ENCODE peak calls at places on chromosomes 3 and 15, in seven cellular contexts. One of them, this sample, is unnamed.

GRCh38 chr3:23106641-23107040 is 96.5 kb upstream of the UBE2E2 start:
- DNase-seq in testis: no peak
- DNase-seq in astrocyte of the spinal cord: no peak
- DNase-seq in epithelial cell of esophagus: no peak
- DNase-seq in HL-60: no peak
- DNase-seq in BE2C: no peak
- DNase-seq in ovary: no peak
- DNase-seq in this sample: no peak

GRCh38 chr15:50083424-50084025 is 35.5 kb downstream of the ATP8B4 start:
- DNase-seq in epithelial cell of esophagus: no peak
- DNase-seq in testis: no peak
- DNase-seq in astrocyte of the spinal cord: no peak
- DNase-seq in HL-60: no peak
- DNase-seq in BE2C: no peak
- DNase-seq in ovary: no peak
- DNase-seq in this sample: no peak

GRCh38 chr3:79521221-79521848 is 246.5 kb downstream of the ROBO1 start:
- DNase-seq in testis: no peak
- DNase-seq in HL-60: peak; percentile 3
- DNase-seq in BE2C: peak; percentile 21
- DNase-seq in ovary: no peak
- DNase-seq in epithelial cell of esophagus: peak; percentile 52
- DNase-seq in astrocyte of the spinal cord: peak; percentile 59
- DNase-seq in this sample: peak; percentile 52

GRCh38 chr3:138051946-138052802 is 42.2 kb downstream of the CLDN18 start:
- DNase-seq in epithelial cell of esophagus: peak; percentile 62
- DNase-seq in astrocyte of the spinal cord: peak; percentile 58
- DNase-seq in ovary: no peak
- DNase-seq in HL-60: no peak
- DNase-seq in BE2C: peak; percentile 52
- DNase-seq in testis: peak; percentile 61
- DNase-seq in this sample: peak; percentile 68

GRCh38 chr3:144028798-144029411 is 57.3 kb downstream of the DIPK2A start:
- DNase-seq in BE2C: no peak
- DNase-seq in epithelial cell of esophagus: no peak
- DNase-seq in ovary: no peak
- DNase-seq in astrocyte of the spinal cord: no peak
- DNase-seq in testis: no peak
- DNase-seq in HL-60: no peak
- DNase-seq in this sample: no peak

GRCh38 chr15:97235285-97235985 is 725.1 kb upstream of the ARRDC4 start:
- DNase-seq in epithelial cell of esophagus: peak; percentile 58
- DNase-seq in ovary: peak; percentile 37
- DNase-seq in BE2C: peak; percentile 48
- DNase-seq in HL-60: peak; percentile 13
- DNase-seq in astrocyte of the spinal cord: peak; percentile 61
- DNase-seq in testis: peak; percentile 71
- DNase-seq in this sample: peak; percentile 40

GRCh38 chr3:180184806-180185205 is 148.1 kb upstream of the PEX5L start:
- DNase-seq in epithelial cell of esophagus: peak; percentile 41
- DNase-seq in astrocyte of the spinal cord: peak; percentile 6
- DNase-seq in ovary: no peak
- DNase-seq in testis: no peak
- DNase-seq in HL-60: peak; percentile 67
- DNase-seq in BE2C: no peak
- DNase-seq in this sample: peak; percentile 9

GRCh38 chr15:85592148-85592547 is 202.6 kb downstream of the KLHL25 start:
- DNase-seq in HL-60: no peak
- DNase-seq in epithelial cell of esophagus: peak; percentile 86
- DNase-seq in astrocyte of the spinal cord: peak; percentile 86
- DNase-seq in testis: no peak
- DNase-seq in ovary: no peak
- DNase-seq in BE2C: peak; percentile 13
- DNase-seq in this sample: peak; percentile 90

GRCh38 chr3:119571230-119571629 is 8.1 kb upstream of the ADPRH start:
- DNase-seq in ovary: no peak
- DNase-seq in BE2C: no peak
- DNase-seq in testis: no peak
- DNase-seq in astrocyte of the spinal cord: no peak
- DNase-seq in HL-60: no peak
- DNase-seq in epithelial cell of esophagus: no peak
- DNase-seq in this sample: no peak

GRCh38 chr15:36678308-36678707 is 98.9 kb downstream of the CDIN1 start:
- DNase-seq in HL-60: no peak
- DNase-seq in testis: no peak
- DNase-seq in ovary: no peak
- DNase-seq in astrocyte of the spinal cord: no peak
- DNase-seq in BE2C: no peak
- DNase-seq in epithelial cell of esophagus: no peak
- DNase-seq in this sample: no peak

GRCh38 chr3:110886514-110886913 is 185.1 kb upstream of the NECTIN3 start:
- DNase-seq in BE2C: no peak
- DNase-seq in ovary: no peak
- DNase-seq in astrocyte of the spinal cord: no peak
- DNase-seq in testis: no peak
- DNase-seq in epithelial cell of esophagus: no peak
- DNase-seq in HL-60: no peak
- DNase-seq in this sample: no peak

GRCh38 chr15:25693321-25694237 is 169.5 kb downstream of the ATP10A start:
- DNase-seq in astrocyte of the spinal cord: peak; percentile 26
- DNase-seq in BE2C: no peak
- DNase-seq in ovary: no peak
- DNase-seq in testis: peak; percentile 64
- DNase-seq in HL-60: no peak
- DNase-seq in epithelial cell of esophagus: no peak
- DNase-seq in this sample: peak; percentile 28

GRCh38 chr3:185283374-185283935 is 29.6 kb upstream of the EHHADH start:
- DNase-seq in ovary: no peak
- DNase-seq in epithelial cell of esophagus: peak; percentile 48
- DNase-seq in astrocyte of the spinal cord: peak; percentile 7
- DNase-seq in BE2C: no peak
- DNase-seq in testis: no peak
- DNase-seq in HL-60: no peak
- DNase-seq in this sample: peak; percentile 37

GRCh38 chr3:64467255-64467944 is 220.4 kb downstream of the ADAMTS9 start:
- DNase-seq in epithelial cell of esophagus: no peak
- DNase-seq in HL-60: no peak
- DNase-seq in astrocyte of the spinal cord: no peak
- DNase-seq in BE2C: no peak
- DNase-seq in testis: no peak
- DNase-seq in ovary: no peak
- DNase-seq in this sample: no peak

DNA sequence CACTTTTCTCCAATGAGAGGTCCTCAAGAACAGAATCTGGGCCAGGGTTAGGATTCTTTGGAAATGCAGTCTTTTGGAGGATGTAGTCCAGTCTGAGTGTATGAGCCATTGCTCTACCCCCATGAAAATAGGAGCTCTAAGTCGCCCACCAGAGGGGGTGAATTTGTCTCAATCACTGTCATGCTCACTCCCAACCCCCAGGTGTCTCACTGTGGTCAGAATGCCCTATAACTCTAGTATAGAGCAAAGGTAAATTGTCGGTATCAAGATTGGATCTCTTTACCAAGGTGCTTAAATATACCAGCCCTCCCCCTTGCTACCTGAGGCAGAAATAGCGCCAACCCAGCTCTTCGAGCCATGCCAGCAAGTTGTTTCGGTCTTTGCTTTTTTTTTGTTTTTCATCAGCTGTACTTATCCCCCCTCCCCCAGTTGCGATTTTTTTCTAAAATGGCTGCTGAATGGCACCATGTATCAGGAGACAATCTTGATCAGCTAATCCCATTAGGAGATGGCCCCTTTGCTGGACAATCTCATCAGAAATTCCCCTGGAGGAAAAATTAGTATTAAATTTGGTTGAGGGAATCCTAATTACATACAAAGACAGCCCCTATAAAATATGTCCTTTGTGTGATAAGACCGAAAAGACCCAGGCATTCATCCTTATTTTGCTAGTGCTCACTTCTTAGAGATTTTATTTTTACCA is 130.7 kb downstream of the EBLN2 start:
- DNase-seq in HL-60: no peak
- DNase-seq in ovary: no peak
- DNase-seq in testis: no peak
- DNase-seq in astrocyte of the spinal cord: no peak
- DNase-seq in BE2C: peak; percentile 75
- DNase-seq in epithelial cell of esophagus: peak; percentile 8
- DNase-seq in this sample: no peak
- TF ChIP-seq CTCF in HL-60: no peak
- TF ChIP-seq CTCF in ovary: no peak
- TF ChIP-seq CTCF in testis: no peak
- TF ChIP-seq CTCF in astrocyte of the spinal cord: no peak
- TF ChIP-seq CTCF in BE2C: peak; percentile 98
- TF ChIP-seq CTCF in epithelial cell of esophagus: peak; percentile 25
- TF ChIP-seq CTCF in this sample: peak; percentile 12

GRCh38 chr3:170054204-170054603 is 16.4 kb downstream of the GPR160 start:
- DNase-seq in astrocyte of the spinal cord: no peak
- DNase-seq in testis: no peak
- DNase-seq in BE2C: no peak
- DNase-seq in epithelial cell of esophagus: peak; percentile 11
- DNase-seq in ovary: no peak
- DNase-seq in HL-60: no peak
- DNase-seq in this sample: peak; percentile 14
- H3K4me3 ChIP-seq in astrocyte of the spinal cord: no peak overlapping the region
- H3K4me3 ChIP-seq in testis: no peak overlapping the region
- H3K4me3 ChIP-seq in BE2C: no peak overlapping the region
- H3K4me3 ChIP-seq in epithelial cell of esophagus: no peak overlapping the region
- H3K4me3 ChIP-seq in ovary: no peak overlapping the region
- H3K4me3 ChIP-seq in HL-60: no peak overlapping the region
- H3K4me3 ChIP-seq in this sample: no peak overlapping the region

GRCh38 chr3:142888484-142889262 is at the start of gene PCOLCE2:
- DNase-seq in HL-60: no peak
- DNase-seq in BE2C: peak; percentile 68
- DNase-seq in astrocyte of the spinal cord: peak; percentile 25
- DNase-seq in ovary: peak; percentile 14
- DNase-seq in epithelial cell of esophagus: peak; percentile 36
- DNase-seq in testis: peak; percentile 21
- DNase-seq in this sample: peak; percentile 28
- TF ChIP-seq CTCF in HL-60: no peak
- TF ChIP-seq CTCF in BE2C: no peak
- TF ChIP-seq CTCF in astrocyte of the spinal cord: no peak
- TF ChIP-seq CTCF in ovary: no peak
- TF ChIP-seq CTCF in epithelial cell of esophagus: no peak
- TF ChIP-seq CTCF in testis: no peak
- TF ChIP-seq CTCF in this sample: no peak

DNA sequence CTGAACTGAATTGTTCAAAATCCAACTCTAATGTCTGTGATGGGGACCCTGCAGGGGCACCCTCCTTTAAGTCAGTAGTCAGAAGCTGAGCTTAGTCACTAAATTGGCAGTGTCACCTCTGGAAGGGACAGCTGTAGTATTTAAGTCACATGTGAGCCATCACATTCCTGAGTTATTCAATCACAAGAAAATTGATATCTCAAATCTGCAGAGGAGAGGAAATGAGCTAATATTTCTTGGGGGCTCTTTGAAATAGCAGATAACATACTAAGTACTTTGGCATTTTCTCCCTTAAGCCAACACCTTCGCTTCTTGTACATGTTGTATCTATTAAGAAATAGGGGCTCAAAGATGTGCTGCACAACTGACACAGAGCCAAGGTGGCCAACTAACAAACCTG is 63.0 kb downstream of the ABHD5 start:
- DNase-seq in astrocyte of the spinal cord: peak; percentile 39
- DNase-seq in epithelial cell of esophagus: peak; percentile 68
- DNase-seq in BE2C: no peak
- DNase-seq in HL-60: no peak
- DNase-seq in testis: no peak
- DNase-seq in ovary: no peak
- DNase-seq in this sample: peak; percentile 75
- H3K4me3 ChIP-seq in astrocyte of the spinal cord: no peak overlapping the region
- H3K4me3 ChIP-seq in epithelial cell of esophagus: no peak overlapping the region
- H3K4me3 ChIP-seq in BE2C: no peak overlapping the region
- H3K4me3 ChIP-seq in HL-60: no peak overlapping the region
- H3K4me3 ChIP-seq in testis: no peak overlapping the region
- H3K4me3 ChIP-seq in ovary: no peak overlapping the region
- H3K4me3 ChIP-seq in this sample: no peak overlapping the region

DNA sequence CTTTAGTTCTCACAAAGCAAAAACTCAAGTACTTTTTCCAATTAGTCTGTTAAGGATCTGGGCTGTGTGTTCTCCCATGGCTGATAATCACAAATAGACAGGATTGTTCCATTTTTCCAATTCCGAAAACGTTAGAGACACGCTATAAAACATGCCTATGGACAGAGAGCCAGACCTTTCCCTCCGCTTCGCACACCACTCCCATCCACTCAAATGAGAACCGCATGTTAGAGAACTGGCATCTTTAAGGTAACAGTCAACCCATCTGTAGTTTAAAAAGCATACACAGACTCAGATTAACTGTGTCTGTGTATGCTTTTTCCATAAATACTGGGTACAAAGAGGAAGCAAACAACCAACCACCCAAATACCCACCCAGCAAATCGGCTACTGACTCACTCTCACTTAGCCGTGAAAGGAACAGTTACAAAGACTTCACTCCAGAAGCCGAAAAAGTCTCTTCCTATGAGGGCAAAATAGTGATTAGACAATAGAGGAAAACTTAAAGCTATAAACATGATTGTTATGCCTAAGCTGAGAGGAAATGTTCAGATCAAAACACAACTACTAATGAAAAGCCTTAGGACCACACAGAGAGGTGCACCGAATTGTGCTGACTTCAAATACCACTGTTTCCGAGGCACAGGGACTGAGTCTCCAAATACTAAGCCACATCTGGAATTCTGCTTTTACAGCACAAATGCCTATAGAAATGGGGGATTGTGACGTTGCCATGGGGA is 36.1 kb downstream of the IL17RD start:
- DNase-seq in ovary: no peak
- DNase-seq in BE2C: no peak
- DNase-seq in epithelial cell of esophagus: no peak
- DNase-seq in astrocyte of the spinal cord: peak; percentile 32
- DNase-seq in HL-60: no peak
- DNase-seq in testis: peak; percentile 13
- DNase-seq in this sample: peak; percentile 53
- TF ChIP-seq CTCF in ovary: no peak
- TF ChIP-seq CTCF in BE2C: no peak
- TF ChIP-seq CTCF in epithelial cell of esophagus: no peak
- TF ChIP-seq CTCF in astrocyte of the spinal cord: no peak
- TF ChIP-seq CTCF in HL-60: no peak
- TF ChIP-seq CTCF in testis: no peak
- TF ChIP-seq CTCF in this sample: no peak

DNA sequence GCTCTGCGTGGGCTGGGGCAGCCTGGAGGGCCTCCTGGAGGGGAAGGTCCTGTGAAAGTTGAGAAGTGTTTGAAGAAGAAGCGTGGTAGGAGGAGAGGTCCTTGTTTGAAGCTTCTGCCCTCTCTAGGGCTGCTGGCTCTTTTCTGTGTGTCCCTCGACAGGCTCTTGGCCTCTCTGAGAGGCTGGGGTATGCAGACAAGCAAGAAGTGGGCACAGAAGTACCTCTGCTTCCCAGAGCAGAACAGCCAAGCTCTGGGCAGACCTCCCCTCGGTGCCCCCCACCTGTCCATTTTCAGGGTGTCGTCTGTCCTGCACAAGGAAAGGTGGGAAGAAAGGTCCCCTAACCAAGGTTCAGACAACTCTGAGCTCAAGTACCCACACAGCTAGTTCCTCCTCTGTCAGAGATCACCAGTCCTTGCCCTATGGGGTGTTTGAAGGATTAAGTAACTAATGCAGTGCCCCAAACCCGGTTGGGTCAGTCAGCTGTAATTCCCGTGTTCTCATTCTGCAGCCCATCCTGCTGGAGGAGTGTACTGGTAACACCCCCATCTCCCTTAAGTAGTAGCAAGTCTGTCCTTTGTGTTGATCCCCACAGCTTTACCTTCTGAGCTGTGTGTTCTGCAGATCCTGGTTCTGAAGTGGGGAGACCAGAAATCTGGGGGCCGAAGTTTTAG is 6.3 kb downstream of the CSK start:
- DNase-seq in HL-60: peak; percentile 81
- DNase-seq in epithelial cell of esophagus: no peak
- DNase-seq in astrocyte of the spinal cord: no peak
- DNase-seq in ovary: no peak
- DNase-seq in BE2C: no peak
- DNase-seq in testis: no peak
- DNase-seq in this sample: no peak
- H3K4me3 ChIP-seq in HL-60: peak overlapping the region; percentile 43
- H3K4me3 ChIP-seq in epithelial cell of esophagus: no peak overlapping the region
- H3K4me3 ChIP-seq in astrocyte of the spinal cord: no peak overlapping the region
- H3K4me3 ChIP-seq in ovary: no peak overlapping the region
- H3K4me3 ChIP-seq in BE2C: no peak overlapping the region
- H3K4me3 ChIP-seq in testis: no peak overlapping the region
- H3K4me3 ChIP-seq in this sample: no peak overlapping the region

This sample was measured in fibroblast of the aortic adventitia.